ENCODE peak calls at places on chromosome 13, in nine cellular contexts. E is mammary epithelial cell; N is stimulated activated CD4-positive, alpha-beta T cell treated with anti-CD3 and anti-CD28 coated beads, Interleukin-2, amount 100 ng/mL, for 48 hours; X is Calu3; C is EH; P is stimulated activated naive B cell treated with anti-CD40 and anti-IgM and Interleukin-4, amounts not matched to agents 10 μg/mL and 1 μg/mL and 100 μg/mL, for 72 hours; J is fibroblast of pulmonary artery; M is renal cortical epithelial cell; T is LHCN-M2. R is an unnamed sample.

GRCh38 chr13:63700366-63700765 is 2284.7 kb upstream of the PCDH20 start:
- DNase-seq in E (no peak), N (no peak), X (no peak), C (peak; percentile 4), P (no peak), J (no peak), M (no peak), T (no peak), R (no peak)

GRCh38 chr13:27036236-27036981 is 135.2 kb downstream of the USP12 start:
- DNase-seq in E (peak; percentile 32), N (no peak), X (no peak), C (peak; percentile 31), P (no peak), J (no peak), M (no peak), T (no peak), R (no peak)

GRCh38 chr13:40600145-40600751 is 66.2 kb downstream of the FOXO1 start:
- DNase-seq in E (no peak), N (no peak), X (no peak), C (no peak), P (no peak), J (no peak), M (no peak), T (no peak), R (no peak)

GRCh38 chr13:78323848-78324247 is 279.5 kb downstream of the POU4F1 start:
- DNase-seq in E (peak; percentile 12), N (no peak), X (no peak), C (no peak), P (no peak), J (peak; percentile 23), M (no peak), T (peak; percentile 1), R (no peak)

GRCh38 chr13:33509642-33510229 is 224.2 kb upstream of the STARD13 start:
- DNase-seq in E (no peak), N (no peak), X (peak; percentile 16), C (peak; percentile 86), P (no peak), J (peak; percentile 90), M (no peak), T (peak; percentile 85), R (no peak)

GRCh38 chr13:33146843-33147611 is 130.8 kb downstream of the KL start:
- DNase-seq in E (peak; percentile 6), N (no peak), X (no peak), C (no peak), P (peak; percentile 56), J (no peak), M (no peak), T (no peak), R (no peak)

GRCh38 chr13:44306401-44307192 is 67.0 kb upstream of the SERP2 start:
- DNase-seq in E (peak; percentile 97), N (no peak), X (peak; percentile 46), C (peak; percentile 95), P (no peak), J (peak; percentile 99), M (peak; percentile 98), T (peak; percentile 94), R (no peak)

GRCh38 chr13:41696163-41697003 is 239.0 kb downstream of the RGCC start:
- DNase-seq in E (peak; percentile 88), N (no peak), X (no peak), C (peak; percentile 93), P (no peak), J (peak; percentile 76), M (peak; percentile 89), T (peak; percentile 24), R (no peak)

GRCh38 chr13:92225861-92226260 is 827.4 kb downstream of the GPC5 start:
- DNase-seq in E (no peak), N (no peak), X (no peak), C (no peak), P (no peak), J (no peak), M (no peak), T (no peak), R (no peak)

GRCh38 chr13:20182231-20182846 is 10.4 kb downstream of the GJB2 start:
- DNase-seq in E (peak; percentile 54), N (no peak), X (peak; percentile 37), C (peak; percentile 74), P (peak; percentile 44), J (peak; percentile 86), M (peak; percentile 75), T (peak; percentile 71), R (peak; percentile 8)

GRCh38 chr13:43879323-43880181 is at the start of the genes CCDC122 and LACC1:
- DNase-seq in E (peak; percentile 89), N (peak; percentile 67), X (peak; percentile 79), C (peak; percentile 83), P (peak; percentile 80), J (peak; percentile 85), M (peak; percentile 53), T (peak; percentile 76), R (no peak)

GRCh38 chr13:76331948-76332712 is 554.1 kb downstream of the KCTD12 start:
- DNase-seq in E (no peak), N (no peak), X (no peak), C (no peak), P (no peak), J (peak; percentile 62), M (no peak), T (peak; percentile 36), R (no peak)

GRCh38 chr13:91988331-91988730 is 589.9 kb downstream of the GPC5 start:
- DNase-seq in E (no peak), N (no peak), X (no peak), C (no peak), P (no peak), J (no peak), M (no peak), T (no peak), R (no peak)

GRCh38 chr13:30257433-30258099 is 49.8 kb downstream of the KATNAL1 start:
- DNase-seq in E (no peak), N (no peak), X (no peak), C (peak; percentile 25), P (no peak), J (no peak), M (peak; percentile 23), T (no peak), R (peak; percentile 44)

GRCh38 chr13:41407380-41407779 is 50.0 kb upstream of the RGCC start:
- DNase-seq in E (peak; percentile 77), N (no peak), X (no peak), C (peak; percentile 12), P (no peak), J (no peak), M (no peak), T (no peak), R (no peak)

GRCh38 chr13:100535401-100536135 is 53.0 kb downstream of the GGACT start:
- DNase-seq in E (no peak), N (no peak), X (no peak), C (no peak), P (no peak), J (peak; percentile 56), M (no peak), T (no peak), R (no peak)

GRCh38 chr13:96020941-96021340 is 32.3 kb downstream of the UGGT2 start:
- DNase-seq in E (no peak), N (no peak), X (no peak), C (no peak), P (no peak), J (no peak), M (no peak), T (no peak), R (no peak)

GRCh38 chr13:27367570-27367969 is 56.8 kb upstream of the GTF3A start:
- DNase-seq in E (no peak), N (no peak), X (no peak), C (no peak), P (no peak), J (no peak), M (no peak), T (no peak), R (no peak)

GRCh38 chr13:38641164-38641948 is 45.5 kb upstream of the FREM2 start:
- DNase-seq in E (no peak), N (no peak), X (no peak), C (no peak), P (no peak), J (peak; percentile 7), M (no peak), T (peak; percentile 4), R (no peak)

GRCh38 chr13:20582026-20582425 is 15.1 kb downstream of the IFT88 start:
- DNase-seq in E (no peak), N (no peak), X (no peak), C (no peak), P (no peak), J (no peak), M (no peak), T (no peak), R (no peak)

GRCh38 chr13:98825659-98826058 is 73.2 kb upstream of the SLC15A1 start:
- DNase-seq in E (no peak), N (no peak), X (no peak), C (no peak), P (no peak), J (no peak), M (no peak), T (no peak), R (no peak)

GRCh38 chr13:65535360-65535759 is 1694.8 kb downstream of the PCDH9 start:
- DNase-seq in E (no peak), N (no peak), X (no peak), C (no peak), P (no peak), J (no peak), M (no peak), T (no peak), R (no peak)

GRCh38 chr13:21001471-21001870 is 59.9 kb downstream of the LATS2 start:
- DNase-seq in E (no peak), N (no peak), X (no peak), C (no peak), P (no peak), J (no peak), M (no peak), T (no peak), R (no peak)

GRCh38 chr13:53240316-53240715 is 211.7 kb downstream of the OLFM4 start:
- DNase-seq in E (no peak), N (no peak), X (no peak), C (no peak), P (no peak), J (no peak), M (no peak), T (no peak), R (no peak)

GRCh38 chr13:103516009-103516795 is 450.0 kb upstream of the SLC10A2 start:
- DNase-seq in E (no peak), N (no peak), X (no peak), C (no peak), P (no peak), J (no peak), M (no peak), T (no peak), R (no peak)

GRCh38 chr13:59743195-59743594 is 420.5 kb downstream of the DIAPH3 start:
- DNase-seq in E (no peak), N (no peak), X (no peak), C (peak; percentile 15), P (no peak), J (no peak), M (no peak), T (no peak), R (no peak)

GRCh38 chr13:98485561-98485960 is 91.3 kb downstream of the STK24 start:
- DNase-seq in E (no peak), N (no peak), X (no peak), C (no peak), P (no peak), J (no peak), M (no peak), T (no peak), R (no peak)

GRCh38 chr13:73702419-73703071 is 431.7 kb downstream of the KLF12 start:
- DNase-seq in E (peak; percentile 64), N (no peak), X (no peak), C (no peak), P (no peak), J (no peak), M (peak; percentile 52), T (no peak), R (no peak)

GRCh38 chr13:33610471-33611015 is 207.4 kb upstream of the RFC3 start:
- DNase-seq in E (no peak), N (peak; percentile 47), X (no peak), C (no peak), P (no peak), J (peak; percentile 13), M (peak; percentile 53), T (peak; percentile 71), R (no peak)

GRCh38 chr13:110683203-110683883 is 22.6 kb downstream of the CARS2 start:
- DNase-seq in E (peak; percentile 20), N (no peak), X (no peak), C (peak; percentile 17), P (no peak), J (peak; percentile 36), M (peak; percentile 49), T (no peak), R (no peak)

GRCh38 chr13:45280751-45281634 is 60.0 kb downstream of the TPT1 start:
- DNase-seq in E (peak; percentile 84), N (peak; percentile 44), X (peak; percentile 77), C (peak; percentile 73), P (peak; percentile 62), J (peak; percentile 84), M (peak; percentile 86), T (peak; percentile 78), R (peak; percentile 69)